ENCODE peak calls at places on chromosomes 1 and 21, in five cellular contexts. N, Y, I, L and Z are unnamed samples.

GRCh38 chr21:18218331-18218730 is 26.3 kb upstream of the CHODL start:
- DNase-seq in N (no peak), Y (no peak), I (no peak), L (no peak), Z (no peak)

GRCh38 chr21:36423772-36424433 is 38.7 kb downstream of the CHAF1B start:
- DNase-seq in N (no peak), Y (peak), I (no peak), L (no peak), Z (no peak)

GRCh38 chr1:43867946-43868740 is 65.5 kb upstream of the ARTN start:
- DNase-seq in N (no peak), Y (no peak), I (no peak), L (no peak), Z (no peak)

GRCh38 chr1:41341756-41342562 is 19.3 kb upstream of the FOXO6 start:
- DNase-seq in N (peak), Y (no peak), I (no peak), L (peak), Z (no peak)

GRCh38 chr1:240474133-240474614 is 137.8 kb downstream of the GREM2 start:
- DNase-seq in N (no peak), Y (no peak), I (no peak), L (no peak), Z (no peak)

GRCh38 chr1:55530749-55531478 is 315.8 kb upstream of the USP24 start:
- DNase-seq in N (no peak), Y (no peak), I (no peak), L (no peak), Z (no peak)

GRCh38 chr1:23019851-23020625 is 770 bp downstream of the KDM1A start:
- DNase-seq in N (no peak), Y (peak), I (peak), L (peak), Z (peak)

GRCh38 chr1:6303397-6304012 is 42.6 kb upstream of the GPR153 start:
- DNase-seq in N (no peak), Y (no peak), I (no peak), L (no peak), Z (no peak)

GRCh38 chr1:62107923-62108322 is 86.7 kb upstream of the L1TD1 start:
- DNase-seq in N (no peak), Y (no peak), I (no peak), L (no peak), Z (no peak)

GRCh38 chr1:10338047-10338446 is 60.8 kb upstream of the PGD start:
- DNase-seq in N (no peak), Y (peak), I (no peak), L (peak), Z (peak)